ENCODE peak calls at places on chromosomes 4 and X, in five cellular contexts. M is IMR-90, G is mesenchymal stem cell, L is neuronal stem cell, I is H9. Z is an unnamed sample.

GRCh38 chr4:67006791-67007190 is 538.5 kb downstream of the CENPC start:
- DNase-seq in I (no peak), G (no peak), L (no peak), M (no peak), Z (no peak)

GRCh38 chr4:20847124-20847747 is 147.0 kb downstream of the PACRGL start:
- DNase-seq in L (no peak), G (no peak), M (no peak), I (no peak), Z (no peak)

GRCh38 chrX:9832811-9833210 is 46.6 kb downstream of the SHROOM2 start:
- DNase-seq in G (no peak), M (no peak), I (peak), L (no peak), Z (no peak)

GRCh38 chr4:154205471-154205870 is 286.1 kb downstream of the DCHS2 start:
- DNase-seq in I (no peak), L (no peak), G (peak), M (no peak), Z (no peak)

GRCh38 chr4:15470149-15470520 is 453 bp downstream of the CC2D2A start:
- DNase-seq in L (no peak), G (no peak), M (peak), I (no peak), Z (no peak)

GRCh38 chr4:21113496-21114213 is 413.4 kb downstream of the PACRGL start:
- DNase-seq in L (no peak), I (no peak), G (peak), M (no peak), Z (no peak)

GRCh38 chr4:89737888-89738287 is 99.1 kb downstream of the SNCA start:
- DNase-seq in G (no peak), I (no peak), M (no peak), L (no peak), Z (no peak)

GRCh38 chr4:7303561-7303960 is 111.2 kb downstream of the SORCS2 start:
- DNase-seq in L (no peak), M (no peak), I (no peak), G (no peak), Z (no peak)

GRCh38 chr4:64334964-64335363 is 74.3 kb downstream of the TECRL start:
- DNase-seq in I (no peak), M (no peak), G (no peak), L (no peak), Z (no peak)

GRCh38 chrX:5979338-5979737 is 249.3 kb downstream of the NLGN4X start:
- DNase-seq in L (no peak), I (no peak), G (no peak), M (no peak), Z (no peak)

GRCh38 chr4:182827981-182828677 is 89.1 kb downstream of the DCTD start:
- DNase-seq in I (no peak), G (no peak), M (no peak), L (no peak), Z (no peak)

GRCh38 chrX:30261012-30261411 is 14.1 kb downstream of the MAGEB1 start:
- DNase-seq in L (no peak), G (no peak), M (no peak), I (no peak), Z (no peak)

GRCh38 chrX:13658602-13659001 is 5.7 kb downstream of the TCEANC start:
- DNase-seq in I (no peak), M (peak), G (peak), L (peak), Z (no peak)

GRCh38 chr4:89837385-89837995 is 529 bp upstream of the SNCA start:
- DNase-seq in G (peak), L (peak), M (peak), I (peak), Z (peak)

GRCh38 chr4:71338846-71339593 is at the start of gene SLC4A4:
- DNase-seq in M (peak), L (no peak), I (no peak), G (peak), Z (no peak)

GRCh38 chr4:145984563-145984962 is 45.9 kb upstream of the ZNF827 start:
- DNase-seq in M (no peak), L (no peak), G (no peak), I (no peak), Z (no peak)

GRCh38 chrX:17812763-17813162 is 48.3 kb downstream of the RAI2 start:
- DNase-seq in M (no peak), L (no peak), I (no peak), G (no peak), Z (no peak)

GRCh38 chrX:138847930-138848329 is 136.4 kb upstream of the FGF13 start:
- DNase-seq in G (peak), I (no peak), L (no peak), M (no peak), Z (no peak)

GRCh38 chrX:12975670-12975965 is 708 bp downstream of the TMSB4X start:
- DNase-seq in I (no peak), G (no peak), M (no peak), L (no peak), Z (no peak)

GRCh38 chr4:83138979-83139378 is 24.4 kb upstream of the PLAC8 start:
- DNase-seq in M (no peak), G (no peak), L (no peak), I (no peak), Z (no peak)

GRCh38 chrX:133412246-133412645 is 3.0 kb downstream of the GPC4 start:
- DNase-seq in G (peak), M (peak), I (no peak), L (peak), Z (no peak)

GRCh38 chr4:815464-816146 is 10.3 kb downstream of the CPLX1 start:
- DNase-seq in L (no peak), G (no peak), M (no peak), I (no peak), Z (no peak)

GRCh38 chrX:48022740-48023139 is 16.0 kb downstream of the SPACA5 start:
- DNase-seq in G (no peak), L (no peak), M (no peak), I (no peak), Z (no peak)

GRCh38 chrX:13254076-13254785 is 65.6 kb downstream of the ATXN3L start:
- DNase-seq in I (no peak), L (no peak), G (peak), M (peak), Z (no peak)

GRCh38 chr4:128709268-128709667 is 100.2 kb upstream of the JADE1 start:
- DNase-seq in L (no peak), I (no peak), G (no peak), M (no peak), Z (no peak)

GRCh38 chr4:137519406-137519805 is 12.9 kb downstream of the PCDH18 start:
- DNase-seq in G (no peak), I (no peak), L (no peak), M (peak), Z (no peak)

GRCh38 chr4:161448550-161449180 is 715.1 kb downstream of the FSTL5 start:
- DNase-seq in G (no peak), L (no peak), I (no peak), M (no peak), Z (no peak)

DNA sequence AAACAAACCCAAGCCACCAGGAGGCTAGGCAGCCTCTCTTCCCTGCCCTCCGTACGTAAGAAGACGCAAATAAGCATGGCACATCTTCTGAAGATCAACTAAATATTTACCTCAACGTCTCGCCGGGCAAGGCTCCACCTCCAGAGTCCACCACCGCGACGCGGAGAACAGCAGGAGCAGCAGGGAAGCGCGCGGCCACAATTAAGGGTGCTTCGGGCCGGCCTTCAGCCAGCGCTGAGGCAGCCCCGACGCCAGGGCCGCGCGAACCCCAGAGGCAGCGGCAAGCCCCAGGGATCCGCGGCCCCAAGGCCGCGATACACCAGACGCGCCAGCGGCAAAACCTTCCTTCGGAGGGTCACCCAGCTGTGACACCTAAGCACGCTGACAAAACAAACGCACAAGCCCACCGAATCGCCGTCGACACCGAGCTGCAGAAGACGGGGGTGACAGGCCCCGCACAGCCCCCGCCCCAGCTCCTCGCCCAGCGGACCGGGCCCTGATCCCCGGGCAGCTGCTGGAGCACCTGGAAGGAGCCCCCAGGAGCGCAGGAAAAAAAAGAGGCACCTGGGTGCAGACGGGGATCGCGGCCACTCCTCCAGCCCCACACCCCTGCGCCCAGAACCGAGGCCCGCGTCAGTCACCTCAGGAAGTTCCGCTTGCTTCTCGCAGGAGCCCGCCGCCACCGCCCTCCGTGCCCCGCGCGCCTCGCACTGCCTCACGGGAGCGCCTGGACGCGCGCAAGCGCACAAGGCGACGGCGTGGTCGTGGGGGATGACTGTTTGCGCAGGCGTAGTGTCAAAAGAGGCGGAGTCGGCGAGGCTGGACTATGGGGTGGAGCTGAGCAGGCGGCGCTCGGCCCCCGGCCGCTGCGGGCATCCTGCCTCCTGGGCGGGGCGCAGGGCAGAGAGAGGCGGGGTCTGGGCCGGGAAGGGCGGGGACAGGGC is at the start of the genes HAUS3 and POLN:
- DNase-seq in I (peak), M (peak), G (peak), L (peak), Z (peak)
- H4K8ac ChIP-seq in I (no peak), M (peak), G (peak), L (no peak), Z (no peak)

GRCh38 chr4:109160494-109160893 is 142.0 kb downstream of the COL25A1 start:
- DNase-seq in I (no peak), L (peak), M (no peak), G (no peak), Z (no peak)

GRCh38 chr4:109155112-109155511 is 147.3 kb downstream of the COL25A1 start:
- DNase-seq in M (no peak), I (no peak), G (no peak), L (no peak), Z (no peak)

GRCh38 chr4:109155682-109156243 is 146.7 kb downstream of the COL25A1 start:
- DNase-seq in G (peak), L (peak), I (no peak), M (no peak), Z (no peak)

GRCh38 chr4:109157205-109157604 is 145.3 kb downstream of the COL25A1 start:
- DNase-seq in G (no peak), I (no peak), M (no peak), L (no peak), Z (no peak)

DNA sequence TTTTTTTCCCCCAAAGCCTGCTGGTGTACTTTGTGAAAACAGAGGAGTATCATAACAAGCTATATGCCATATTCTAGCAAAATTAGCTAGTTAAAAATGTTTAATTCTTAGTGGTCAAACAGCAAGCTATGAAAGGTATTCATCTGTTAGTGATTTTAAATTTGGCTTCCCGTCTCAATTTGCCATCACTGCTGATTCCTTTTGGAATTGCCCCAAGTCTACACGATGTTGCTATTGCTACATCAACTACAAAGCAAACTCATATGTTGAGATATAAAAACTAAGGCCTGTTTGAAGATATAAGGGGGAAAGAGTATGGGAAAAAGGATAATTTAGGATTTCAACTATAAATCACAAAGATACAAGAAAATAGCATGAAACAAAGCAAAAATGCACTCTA is 146.1 kb downstream of the COL25A1 start:
- DNase-seq in I (no peak), G (no peak), L (no peak), M (no peak), Z (no peak)
- H4K8ac ChIP-seq in I (no peak), G (no peak), L (no peak), M (no peak), Z (no peak)

GRCh38 chr4:106172846-106173245 is 143.2 kb downstream of the TBCK start:
- DNase-seq in M (no peak), G (no peak), I (no peak), L (no peak), Z (no peak)
- H4K8ac ChIP-seq in M (no peak), G (no peak), I (no peak), L (no peak), Z (no peak)

GRCh38 chrX:129777218-129777768 is 2.5 kb upstream of the SASH3 start:
- DNase-seq in I (no peak), L (no peak), G (no peak), M (no peak), Z (no peak)
- H4K8ac ChIP-seq in I (no peak), L (no peak), G (no peak), M (no peak), Z (no peak)

Z was measured in H1.